ENCODE peak calls at places on chromosomes 13 and 19, in five cellular contexts. I is Right ventricle myocardium superior; D is stimulated activated CD8-positive, alpha-beta memory T cell treated with anti-CD3 and anti-CD28 coated beads, Interleukin-2, amount 100 ng/mL, for 1 hour; C is CD8-positive, alpha-beta T cell; K is fibroblast of mammary gland. P is an unnamed sample.

GRCh38 chr19:17872251-17873001 is 681 bp downstream of the SLC5A5 start:
- DNase-seq in D (no peak), C (peak), I (no peak), K (no peak), P (no peak)

GRCh38 chr19:41939861-41940442 is 11.7 kb upstream of the ERFL start:
- DNase-seq in D (no peak), C (no peak), K (no peak), I (no peak), P (no peak)

GRCh38 chr13:21663197-21663596 is 7.7 kb upstream of the FGF9 start:
- DNase-seq in D (no peak), I (no peak), K (no peak), C (no peak), P (no peak)

GRCh38 chr13:100197591-100198365 is 108.9 kb downstream of the PCCA start:
- DNase-seq in C (no peak), I (no peak), D (no peak), K (no peak), P (no peak)

GRCh38 chr19:54316746-54317107 is 3.8 kb upstream of the LILRA5 start:
- DNase-seq in I (peak), C (no peak), D (no peak), K (no peak), P (peak)

GRCh38 chr19:13018037-13018914 is 23.0 kb downstream of the NFIX start:
- DNase-seq in K (peak), C (no peak), D (no peak), I (peak), P (no peak)

GRCh38 chr13:110546389-110546788 is 15.1 kb downstream of the RAB20 start:
- DNase-seq in I (no peak), D (no peak), K (no peak), C (no peak), P (no peak)

GRCh38 chr13:57418067-57418677 is 213.4 kb upstream of the PCDH17 start:
- DNase-seq in D (no peak), I (no peak), K (no peak), C (no peak), P (peak)

GRCh38 chr19:40596608-40597328 is 4.4 kb upstream of the LTBP4 start:
- DNase-seq in I (peak), D (no peak), C (no peak), K (peak), P (no peak)

GRCh38 chr19:36687214-36688056 is at the start of gene ZNF567:
- DNase-seq in C (peak), D (peak), K (peak), I (peak), P (peak)

GRCh38 chr13:24911135-24911524 is 147.2 kb downstream of the RNF17 start:
- DNase-seq in D (no peak), K (peak), C (no peak), I (no peak), P (peak)

GRCh38 chr19:4042731-4043082 is 24.0 kb downstream of the ZBTB7A start:
- DNase-seq in D (no peak), C (no peak), K (no peak), I (no peak), P (no peak)

GRCh38 chr19:33040994-33041827 is 23.5 kb downstream of the RHPN2 start:
- DNase-seq in K (peak), I (no peak), D (no peak), C (no peak), P (no peak)

GRCh38 chr13:112708560-112709240 is 18.9 kb downstream of the ATP11A start:
- DNase-seq in I (no peak), C (no peak), D (no peak), K (no peak), P (no peak)

GRCh38 chr19:16985403-16985802 is 41.2 kb downstream of the CPAMD8 start:
- DNase-seq in I (no peak), C (no peak), K (no peak), D (no peak), P (no peak)

GRCh38 chr19:40365613-40366401 is 17.3 kb downstream of the PLD3 start:
- DNase-seq in K (peak), D (no peak), I (peak), C (peak), P (peak)

GRCh38 chr13:113342820-113343691 is 20.9 kb downstream of the GRTP1 start:
- DNase-seq in C (no peak), I (no peak), D (no peak), K (no peak), P (no peak)

GRCh38 chr13:99981115-99982020 is at the start of gene ZIC2:
- DNase-seq in C (peak), K (peak), I (peak), D (no peak), P (peak)

GRCh38 chr19:33376423-33376822 is 2.9 kb downstream of the CEBPG start:
- DNase-seq in D (no peak), I (peak), C (no peak), K (peak), P (no peak)

GRCh38 chr13:48234652-48235099 is 1.7 kb downstream of the ITM2B start:
- DNase-seq in D (no peak), K (no peak), I (no peak), C (no peak), P (peak)

GRCh38 chr19:18763674-18764590 is 27.2 kb downstream of the COMP start:
- DNase-seq in I (no peak), D (no peak), K (peak), C (no peak), P (no peak)

GRCh38 chr13:112903606-112904195 is 65.3 kb upstream of the MCF2L start:
- DNase-seq in I (no peak), D (no peak), C (no peak), K (no peak), P (no peak)

GRCh38 chr19:52662631-52663030 is 24.5 kb upstream of the ZNF83 start:
- DNase-seq in I (no peak), C (no peak), K (no peak), D (no peak), P (no peak)

GRCh38 chr19:32373614-32374295 is 28.3 kb downstream of the ZNF507 start:
- DNase-seq in C (no peak), I (no peak), D (no peak), K (peak), P (peak)

GRCh38 chr19:19463348-19464117 is 51.8 kb downstream of the TSSK6 start:
- DNase-seq in K (peak), I (no peak), C (no peak), D (no peak), P (no peak)

GRCh38 chr19:7629347-7630054 is at the start of the genes PET100 and XAB2:
- DNase-seq in D (peak), K (peak), C (peak), I (peak), P (peak)

GRCh38 chr19:4516939-4517300 is 1.4 kb downstream of the PLIN4 start:
- DNase-seq in I (no peak), K (no peak), C (no peak), D (no peak), P (no peak)

GRCh38 chr13:44068169-44068568 is 188.5 kb downstream of the LACC1 start:
- DNase-seq in D (no peak), C (no peak), I (no peak), K (peak), P (no peak)

GRCh38 chr19:11361037-11361770 is 6.0 kb downstream of the PLPPR2 start:
- DNase-seq in C (no peak), I (peak), D (no peak), K (no peak), P (peak)

GRCh38 chr19:23263870-23264590 is 13.8 kb upstream of the ZNF724 start:
- DNase-seq in I (no peak), K (peak), C (no peak), D (no peak), P (peak)

GRCh38 chr19:6272411-6272791 is 7.4 kb downstream of the MLLT1 start:
- DNase-seq in C (no peak), K (peak), I (no peak), D (no peak), P (no peak)

GRCh38 chr13:74210693-74211393 is 76.6 kb upstream of the KLF12 start:
- DNase-seq in C (no peak), K (peak), I (peak), D (no peak), P (peak)

GRCh38 chr19:5484398-5485285 is 29.4 kb downstream of the ZNRF4 start:
- DNase-seq in C (no peak), I (peak), D (no peak), K (no peak), P (no peak)

GRCh38 chr19:16268676-16269319 is 55.8 kb upstream of the KLF2 start:
- DNase-seq in I (no peak), D (no peak), K (no peak), C (peak), P (no peak)

GRCh38 chr19:10681658-10682057 is 19.6 kb upstream of the QTRT1 start:
- DNase-seq in I (no peak), K (no peak), D (no peak), C (no peak), P (no peak)

GRCh38 chr19:17402982-17403855 is 2.2 kb downstream of the BST2 start:
- DNase-seq in I (no peak), D (no peak), K (no peak), C (no peak), P (peak)

GRCh38 chr13:52001120-52001731 is 10.0 kb downstream of the ATP7B start:
- DNase-seq in K (peak), C (no peak), D (no peak), I (no peak), P (peak)

GRCh38 chr13:51646041-51646670 is 61.9 kb downstream of the WDFY2 start:
- DNase-seq in D (no peak), I (no peak), C (no peak), K (no peak), P (no peak)